ENCODE peak calls at places on chromosomes 5 and 9, in six cellular contexts. One of them, this sample, is unnamed.

GRCh38 chr5:163696270-163696887 is 191.0 kb downstream of the MAT2B start:
- DNase-seq in HCT116: peak
- DNase-seq in right lobe of liver: no peak
- DNase-seq in esophagus squamous epithelium: no peak
- DNase-seq in ovary: no peak
- DNase-seq in CD8-positive, alpha-beta T cell: no peak
- DNase-seq in this sample: no peak

GRCh38 chr5:179308563-179309382 is 36.5 kb downstream of the ADAMTS2 start:
- DNase-seq in HCT116: no peak
- DNase-seq in esophagus squamous epithelium: no peak
- DNase-seq in ovary: no peak
- DNase-seq in right lobe of liver: no peak
- DNase-seq in CD8-positive, alpha-beta T cell: no peak
- DNase-seq in this sample: no peak

GRCh38 chr5:77669677-77670076 is 31.2 kb upstream of the OTP start:
- DNase-seq in ovary: no peak
- DNase-seq in CD8-positive, alpha-beta T cell: no peak
- DNase-seq in right lobe of liver: no peak
- DNase-seq in esophagus squamous epithelium: no peak
- DNase-seq in HCT116: no peak
- DNase-seq in this sample: no peak

GRCh38 chr9:137222190-137223077 is at the start of gene RNF208:
- DNase-seq in esophagus squamous epithelium: no peak
- DNase-seq in HCT116: no peak
- DNase-seq in CD8-positive, alpha-beta T cell: no peak
- DNase-seq in ovary: peak
- DNase-seq in right lobe of liver: no peak
- DNase-seq in this sample: no peak

GRCh38 chr5:146704949-146705665 is 173.4 kb downstream of the PPP2R2B start:
- DNase-seq in HCT116: no peak
- DNase-seq in CD8-positive, alpha-beta T cell: no peak
- DNase-seq in right lobe of liver: no peak
- DNase-seq in ovary: no peak
- DNase-seq in esophagus squamous epithelium: no peak
- DNase-seq in this sample: no peak

GRCh38 chr5:14587143-14587542 is 5.6 kb downstream of the OTULINL start:
- DNase-seq in HCT116: no peak
- DNase-seq in ovary: no peak
- DNase-seq in CD8-positive, alpha-beta T cell: no peak
- DNase-seq in right lobe of liver: no peak
- DNase-seq in esophagus squamous epithelium: no peak
- DNase-seq in this sample: no peak

GRCh38 chr9:93207326-93207814 is 23.4 kb downstream of the WNK2 start:
- DNase-seq in HCT116: no peak
- DNase-seq in CD8-positive, alpha-beta T cell: no peak
- DNase-seq in esophagus squamous epithelium: no peak
- DNase-seq in ovary: peak
- DNase-seq in right lobe of liver: no peak
- DNase-seq in this sample: peak

GRCh38 chr5:78838753-78839152 is 146.4 kb downstream of the ARSB start:
- DNase-seq in CD8-positive, alpha-beta T cell: no peak
- DNase-seq in esophagus squamous epithelium: no peak
- DNase-seq in right lobe of liver: no peak
- DNase-seq in ovary: no peak
- DNase-seq in HCT116: no peak
- DNase-seq in this sample: no peak

GRCh38 chr9:2166219-2166618 is 151.1 kb downstream of the SMARCA2 start:
- DNase-seq in esophagus squamous epithelium: no peak
- DNase-seq in HCT116: no peak
- DNase-seq in CD8-positive, alpha-beta T cell: no peak
- DNase-seq in ovary: no peak
- DNase-seq in right lobe of liver: no peak
- DNase-seq in this sample: no peak

GRCh38 chr5:113474100-113474700 is 14.1 kb downstream of the MCC start:
- DNase-seq in esophagus squamous epithelium: no peak
- DNase-seq in HCT116: no peak
- DNase-seq in right lobe of liver: no peak
- DNase-seq in ovary: no peak
- DNase-seq in CD8-positive, alpha-beta T cell: no peak
- DNase-seq in this sample: no peak

GRCh38 chr5:35803221-35803651 is 53.5 kb upstream of the IL7R start:
- DNase-seq in ovary: peak
- DNase-seq in HCT116: no peak
- DNase-seq in esophagus squamous epithelium: no peak
- DNase-seq in right lobe of liver: peak
- DNase-seq in CD8-positive, alpha-beta T cell: no peak
- DNase-seq in this sample: peak

GRCh38 chr5:109105631-109106267 is 304.0 kb downstream of the PJA2 start:
- DNase-seq in CD8-positive, alpha-beta T cell: no peak
- DNase-seq in ovary: no peak
- DNase-seq in right lobe of liver: no peak
- DNase-seq in HCT116: no peak
- DNase-seq in esophagus squamous epithelium: no peak
- DNase-seq in this sample: no peak

GRCh38 chr5:147530801-147531389 is 21.0 kb upstream of the DPYSL3 start:
- DNase-seq in esophagus squamous epithelium: no peak
- DNase-seq in CD8-positive, alpha-beta T cell: no peak
- DNase-seq in HCT116: no peak
- DNase-seq in ovary: no peak
- DNase-seq in right lobe of liver: no peak
- DNase-seq in this sample: no peak

GRCh38 chr5:152125806-152126205 is 201.2 kb upstream of the GLRA1 start:
- DNase-seq in HCT116: no peak
- DNase-seq in ovary: no peak
- DNase-seq in right lobe of liver: no peak
- DNase-seq in CD8-positive, alpha-beta T cell: no peak
- DNase-seq in esophagus squamous epithelium: no peak
- DNase-seq in this sample: no peak

GRCh38 chr9:124800306-124801259 is 23.6 kb downstream of the OLFML2A start:
- DNase-seq in right lobe of liver: no peak
- DNase-seq in CD8-positive, alpha-beta T cell: no peak
- DNase-seq in ovary: no peak
- DNase-seq in HCT116: no peak
- DNase-seq in esophagus squamous epithelium: no peak
- DNase-seq in this sample: no peak

GRCh38 chr9:90871327-90871935 is 69.8 kb downstream of the SYK start:
- DNase-seq in CD8-positive, alpha-beta T cell: no peak
- DNase-seq in ovary: no peak
- DNase-seq in right lobe of liver: no peak
- DNase-seq in esophagus squamous epithelium: no peak
- DNase-seq in HCT116: no peak
- DNase-seq in this sample: no peak

GRCh38 chr9:87714819-87715218 is 11.1 kb upstream of the CTSL start:
- DNase-seq in HCT116: no peak
- DNase-seq in right lobe of liver: peak
- DNase-seq in esophagus squamous epithelium: no peak
- DNase-seq in ovary: peak
- DNase-seq in CD8-positive, alpha-beta T cell: no peak
- DNase-seq in this sample: no peak

GRCh38 chr9:127898433-127899199 is 787 bp downstream of the ST6GALNAC6 start:
- DNase-seq in esophagus squamous epithelium: no peak
- DNase-seq in ovary: peak
- DNase-seq in HCT116: no peak
- DNase-seq in right lobe of liver: peak
- DNase-seq in CD8-positive, alpha-beta T cell: no peak
- DNase-seq in this sample: no peak

GRCh38 chr9:74122661-74123060 is 374.5 kb upstream of the RORB start:
- DNase-seq in HCT116: no peak
- DNase-seq in esophagus squamous epithelium: no peak
- DNase-seq in ovary: no peak
- DNase-seq in CD8-positive, alpha-beta T cell: no peak
- DNase-seq in right lobe of liver: no peak
- DNase-seq in this sample: no peak

DNA sequence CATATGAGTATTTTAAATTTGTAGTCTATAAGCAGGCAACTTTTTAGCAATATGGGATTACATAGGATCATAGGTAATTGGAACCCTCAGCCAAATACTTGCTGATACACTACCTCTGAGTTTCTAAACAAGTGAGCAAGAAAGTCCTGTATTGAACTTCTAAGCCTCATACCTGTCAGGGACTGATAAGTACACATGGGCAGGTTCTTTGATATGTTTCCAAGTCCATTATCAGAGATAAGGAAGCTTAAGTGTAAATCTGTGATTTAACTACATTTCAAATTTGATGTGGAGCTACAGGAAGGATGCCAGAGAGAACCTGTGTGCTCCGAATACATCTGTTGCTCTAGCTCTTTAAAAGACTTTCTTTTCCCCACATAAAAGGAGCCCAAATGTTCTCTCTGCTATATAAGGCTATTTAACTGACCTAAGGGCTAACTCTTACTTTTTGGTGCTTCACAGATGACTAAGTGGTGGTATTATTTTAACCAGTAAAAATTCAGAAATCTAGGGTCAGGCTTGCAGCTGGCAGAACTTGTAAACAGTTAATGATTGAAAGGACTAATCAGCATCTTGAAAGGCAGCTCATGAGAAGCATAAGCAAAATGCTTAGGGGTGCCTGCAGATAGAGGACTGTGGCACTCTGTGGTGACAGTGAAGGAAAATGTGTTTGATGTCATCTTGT is 228.6 kb downstream of the NR3C1 start:
- DNase-seq in ovary: no peak
- DNase-seq in esophagus squamous epithelium: no peak
- DNase-seq in right lobe of liver: no peak
- DNase-seq in HCT116: no peak
- DNase-seq in CD8-positive, alpha-beta T cell: no peak
- DNase-seq in this sample: no peak
- H3K4me3 ChIP-seq in ovary: no peak
- H3K4me3 ChIP-seq in esophagus squamous epithelium: no peak
- H3K4me3 ChIP-seq in right lobe of liver: no peak
- H3K4me3 ChIP-seq in HCT116: no peak
- H3K4me3 ChIP-seq in CD8-positive, alpha-beta T cell: no peak
- H3K4me3 ChIP-seq in this sample: no peak

DNA sequence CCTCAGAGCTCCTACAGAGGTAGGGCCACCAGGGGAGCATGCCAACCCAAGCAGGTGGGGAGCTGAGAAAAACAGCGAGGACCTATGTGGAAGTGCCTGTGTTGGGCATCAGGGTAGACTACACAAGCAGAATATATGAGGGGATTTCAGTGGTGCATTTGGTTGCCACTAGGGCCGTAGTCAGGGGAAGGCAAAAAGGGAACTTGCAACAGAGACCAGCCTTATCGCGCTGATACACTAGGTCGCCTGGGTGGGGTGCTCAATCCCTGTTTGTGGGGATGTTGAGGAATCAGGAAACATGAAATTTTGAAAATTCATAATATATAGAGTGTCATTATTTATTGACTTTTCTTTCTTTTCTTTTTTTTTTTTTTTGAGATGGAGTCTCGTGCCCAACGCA is 370.9 kb upstream of the PRR16 start:
- DNase-seq in CD8-positive, alpha-beta T cell: no peak
- DNase-seq in HCT116: no peak
- DNase-seq in right lobe of liver: no peak
- DNase-seq in ovary: no peak
- DNase-seq in esophagus squamous epithelium: no peak
- DNase-seq in this sample: no peak
- TF ChIP-seq CTCF in CD8-positive, alpha-beta T cell: no peak
- TF ChIP-seq CTCF in HCT116: no peak
- TF ChIP-seq CTCF in right lobe of liver: no peak
- TF ChIP-seq CTCF in ovary: no peak
- TF ChIP-seq CTCF in esophagus squamous epithelium: no peak
- TF ChIP-seq CTCF in this sample: no peak

DNA sequence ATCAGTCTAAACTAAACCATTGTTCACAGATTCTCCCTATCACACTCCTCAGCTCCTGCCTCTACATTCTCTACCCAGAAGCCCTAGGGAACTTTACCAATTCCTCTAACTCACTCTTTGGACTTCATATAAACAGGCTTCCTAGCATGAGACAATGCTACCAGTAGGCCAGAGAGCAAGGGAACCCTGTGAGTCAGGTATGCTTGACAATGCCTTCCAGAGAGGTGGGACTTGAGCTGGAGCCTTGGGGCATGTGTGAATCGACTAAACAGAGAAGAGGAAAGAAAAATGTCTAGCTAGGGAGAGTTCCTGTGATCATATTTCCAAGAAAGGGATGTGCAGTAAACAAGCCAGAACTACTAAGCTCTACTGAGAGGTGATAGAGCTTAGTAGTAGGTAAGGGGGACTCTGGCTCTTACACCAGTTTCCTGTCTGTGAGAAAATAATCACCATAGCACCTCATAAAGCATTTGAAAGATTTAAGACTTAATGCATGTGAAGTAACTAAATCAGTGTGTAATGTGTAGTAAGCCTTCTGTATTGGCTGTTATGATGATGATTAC is 6.4 kb upstream of the RFK start:
- DNase-seq in right lobe of liver: no peak
- DNase-seq in esophagus squamous epithelium: no peak
- DNase-seq in HCT116: no peak
- DNase-seq in CD8-positive, alpha-beta T cell: no peak
- DNase-seq in ovary: no peak
- DNase-seq in this sample: no peak
- H3K27ac ChIP-seq in right lobe of liver: no peak
- H3K27ac ChIP-seq in esophagus squamous epithelium: no peak
- H3K27ac ChIP-seq in HCT116: no peak
- H3K27ac ChIP-seq in CD8-positive, alpha-beta T cell: no peak
- H3K27ac ChIP-seq in ovary: no peak
- H3K27ac ChIP-seq in this sample: no peak

DNA sequence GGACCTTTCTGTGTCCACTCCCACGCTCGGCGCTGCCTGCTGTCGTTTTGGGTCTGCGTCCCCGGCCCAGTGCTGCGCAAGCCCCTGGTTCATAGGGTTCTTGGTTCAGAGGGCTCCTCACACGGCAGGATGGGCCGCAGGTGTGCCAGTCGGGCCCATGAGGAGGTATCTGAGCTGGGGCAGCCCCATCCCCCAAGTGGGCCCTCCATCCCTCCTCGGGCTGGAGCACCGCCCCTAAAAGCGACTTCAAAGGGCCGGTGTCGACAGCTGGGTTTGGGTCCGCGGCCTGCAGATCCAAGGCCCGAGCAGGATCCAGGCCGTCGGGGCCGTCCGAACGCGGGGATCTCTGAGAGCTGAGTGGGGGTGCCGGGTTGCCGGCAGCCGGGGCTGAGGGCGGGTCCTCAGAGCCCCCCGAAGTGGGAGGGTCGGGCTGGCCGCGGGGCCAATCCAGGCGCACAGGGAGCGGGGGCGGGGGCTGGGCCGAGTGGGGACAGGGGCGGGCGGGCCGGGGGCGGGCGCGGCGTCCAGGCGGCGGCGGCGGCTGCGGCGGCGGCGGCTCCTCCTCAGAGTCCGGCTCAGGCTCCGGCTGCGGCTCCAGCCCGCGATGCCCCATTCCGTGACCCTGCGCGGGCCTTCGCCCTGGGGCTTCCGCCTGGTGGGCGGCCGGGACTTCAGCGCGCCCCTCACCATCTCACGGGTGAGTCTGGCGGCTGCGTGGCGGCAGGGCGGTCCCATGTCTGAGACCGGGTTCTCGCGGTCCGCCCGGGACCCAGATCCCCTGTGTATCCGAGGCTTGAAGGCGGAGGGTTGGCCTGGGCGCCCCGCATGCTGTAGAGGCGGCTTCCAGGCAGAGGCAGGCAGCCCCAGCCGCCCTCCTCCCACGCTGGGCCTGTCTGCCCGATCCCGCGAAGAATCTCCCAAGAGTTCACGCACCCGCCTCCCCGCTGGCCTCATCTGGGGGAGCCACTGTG is at the start of gene PDLIM4:
- DNase-seq in esophagus squamous epithelium: no peak
- DNase-seq in ovary: peak
- DNase-seq in HCT116: no peak
- DNase-seq in right lobe of liver: peak
- DNase-seq in CD8-positive, alpha-beta T cell: no peak
- DNase-seq in this sample: no peak
- H3K4me3 ChIP-seq in esophagus squamous epithelium: peak
- H3K4me3 ChIP-seq in ovary: peak
- H3K4me3 ChIP-seq in HCT116: no peak
- H3K4me3 ChIP-seq in right lobe of liver: no peak
- H3K4me3 ChIP-seq in CD8-positive, alpha-beta T cell: no peak
- H3K4me3 ChIP-seq in this sample: peak